ENCODE peak calls at places on chromosomes 4 and X, in four cellular contexts. U is K562, K is PC-3, G is endodermal cell. L is an unnamed sample.

GRCh38 chrX:18899796-18900380 is 84.0 kb downstream of the PHKA2 start:
- DNase-seq in U (no peak), K (no peak), G (peak), L (no peak)

GRCh38 chrX:130594453-130594916 is 192.7 kb downstream of the RBMX2 start:
- DNase-seq in U (peak), K (no peak), G (no peak), L (no peak)

GRCh38 chrX:12993823-12994222 is 18.9 kb downstream of the TMSB4X start:
- DNase-seq in U (no peak), K (no peak), G (no peak), L (no peak)

GRCh38 chrX:143437439-143437838 is 79.8 kb downstream of the SPANXN3 start:
- DNase-seq in U (peak), K (peak), G (no peak), L (no peak)

GRCh38 chrX:134885336-134886016 is 105.3 kb upstream of the SMIM10 start:
- DNase-seq in U (no peak), K (peak), G (no peak), L (no peak)

GRCh38 chr4:8080754-8081065 is 77.9 kb downstream of the ABLIM2 start:
- DNase-seq in U (no peak), K (no peak), G (peak), L (no peak)

GRCh38 chrX:116204947-116205346 is 34.4 kb downstream of the AGTR2 start:
- DNase-seq in U (peak), K (peak), G (no peak), L (no peak)

GRCh38 chr4:87975466-87975865 is at the start of gene SPP1:
- DNase-seq in U (no peak), K (no peak), G (peak), L (peak)

GRCh38 chr4:40214038-40214437 is 17.2 kb downstream of the RHOH start:
- DNase-seq in U (no peak), K (no peak), G (no peak), L (no peak)

GRCh38 chrX:13064599-13065143 is 20.3 kb upstream of the FAM9C start:
- DNase-seq in U (no peak), K (no peak), G (no peak), L (no peak)

GRCh38 chrX:153411988-153412574 is 809 bp downstream of the ZFP92 start:
- DNase-seq in U (no peak), K (no peak), G (no peak), L (no peak)

GRCh38 chrX:131057706-131058105 is 440 bp upstream of the ARHGAP36 start:
- DNase-seq in U (no peak), K (no peak), G (peak), L (no peak)

GRCh38 chr4:93710101-93710846 is 118.3 kb upstream of the ATOH1 start:
- DNase-seq in U (no peak), K (peak), G (peak), L (no peak)
- TF ChIP-seq CTCF in U (no peak), K (peak), G (peak), L (peak)

GRCh38 chr4:128465523-128465922 is 177.9 kb upstream of the PGRMC2 start:
- DNase-seq in U (no peak), K (no peak), G (no peak), L (no peak)

GRCh38 chr4:128463006-128463405 is 175.4 kb upstream of the PGRMC2 start:
- DNase-seq in U (no peak), K (no peak), G (no peak), L (no peak)

GRCh38 chr4:128471576-128471975 is 184.0 kb upstream of the PGRMC2 start:
- DNase-seq in U (peak), K (peak), G (no peak), L (no peak)

GRCh38 chr4:128470492-128471053 is 183.0 kb upstream of the PGRMC2 start:
- DNase-seq in U (no peak), K (no peak), G (no peak), L (no peak)

DNA sequence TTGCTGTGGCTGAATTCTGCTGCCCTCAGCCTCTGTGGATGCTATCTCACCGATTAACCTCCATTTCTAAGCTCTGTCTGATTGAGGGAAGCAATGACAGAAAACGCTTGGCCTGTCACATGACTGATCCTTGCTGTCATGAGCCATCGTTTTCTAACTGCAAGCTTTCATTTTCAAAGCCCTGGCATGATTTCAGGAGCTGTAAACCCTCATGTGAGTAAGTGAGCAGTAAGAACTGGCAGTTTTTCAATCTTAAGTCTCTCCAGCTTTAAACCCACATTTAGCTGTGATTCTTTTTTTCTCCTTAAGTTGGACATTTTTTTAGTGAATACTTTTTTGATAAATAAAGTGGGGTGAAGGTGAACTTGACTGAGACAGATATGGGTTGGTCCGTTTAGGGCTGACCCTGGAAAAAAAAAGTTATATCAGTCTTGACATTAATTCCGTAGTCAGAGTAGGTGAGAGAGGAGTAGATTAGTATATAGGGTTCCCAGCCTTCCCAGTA is 180.9 kb upstream of the PGRMC2 start:
- DNase-seq in U (no peak), K (peak), G (no peak), L (no peak)
- H3K9ac ChIP-seq in U (no peak), K (no peak), G (no peak), L (no peak)

GRCh38 chrX:155967653-155968052 is 29.8 kb upstream of the IL9R start:
- DNase-seq in U (no peak), K (no peak), G (no peak), L (no peak)

GRCh38 chrX:155962906-155963305 is 34.6 kb upstream of the IL9R start:
- DNase-seq in U (no peak), K (no peak), G (no peak), L (no peak)

GRCh38 chrX:155968106-155968714 is 29.3 kb upstream of the IL9R start:
- DNase-seq in U (no peak), K (no peak), G (no peak), L (no peak)

DNA sequence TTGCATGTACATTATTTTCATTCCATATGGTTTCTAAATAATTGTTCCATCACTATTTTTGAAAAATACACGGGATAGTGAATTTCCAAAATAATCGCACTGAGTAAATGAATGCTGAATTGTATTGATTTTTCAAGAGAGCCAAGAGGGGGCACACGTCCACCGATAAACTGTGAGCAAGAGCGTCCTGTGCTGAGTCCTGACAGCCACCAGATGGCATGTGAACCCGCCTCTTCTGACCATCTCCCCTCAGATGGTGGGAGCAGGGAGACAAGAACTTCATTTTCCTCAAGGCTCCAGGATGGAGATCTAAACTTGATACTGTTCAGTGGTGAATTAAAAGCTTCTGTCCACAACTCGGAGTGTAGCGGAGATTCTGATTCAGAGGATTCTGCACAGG is 30.6 kb upstream of the IL9R start:
- DNase-seq in U (peak), K (peak), G (peak), L (no peak)
- TF ChIP-seq CTCF in U (peak), K (peak), G (peak), L (peak)

GRCh38 chr4:13918110-13918509 is 290.6 kb upstream of the BOD1L1 start:
- DNase-seq in U (no peak), K (peak), G (no peak), L (no peak)

GRCh38 chr4:13920901-13921300 is 293.4 kb upstream of the BOD1L1 start:
- DNase-seq in U (no peak), K (peak), G (peak), L (peak)

GRCh38 chr4:13917010-13917409 is 289.5 kb upstream of the BOD1L1 start:
- DNase-seq in U (no peak), K (no peak), G (no peak), L (no peak)

GRCh38 chr4:13920111-13920875 is 292.8 kb upstream of the BOD1L1 start:
- DNase-seq in U (no peak), K (peak), G (no peak), L (no peak)

DNA sequence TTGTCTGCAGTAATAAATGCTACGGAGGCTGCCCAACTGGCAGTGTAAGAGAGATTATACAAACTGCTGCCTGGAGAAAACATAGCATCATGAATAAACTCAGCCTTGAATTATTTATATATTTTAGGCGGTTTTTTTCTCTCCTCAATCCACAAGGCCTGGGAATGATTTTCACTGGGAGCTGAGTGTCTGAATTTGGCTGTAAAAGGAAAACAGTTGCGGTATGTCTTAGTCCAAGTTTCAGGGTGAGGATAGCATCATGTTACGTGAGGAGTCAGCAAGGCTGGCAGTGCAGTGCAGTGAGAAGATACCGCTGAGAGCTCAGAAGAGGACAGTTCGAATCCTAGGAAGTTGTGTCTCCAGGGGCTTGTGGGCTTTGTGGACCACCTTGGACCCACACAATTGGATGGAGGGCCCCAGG is 291.5 kb upstream of the BOD1L1 start:
- DNase-seq in U (no peak), K (no peak), G (no peak), L (no peak)
- H3K9ac ChIP-seq in U (no peak), K (no peak), G (no peak), L (no peak)

GRCh38 chr4:179595671-179596410 is 2153.6 kb upstream of the AGA start:
- DNase-seq in U (no peak), K (peak), G (no peak), L (no peak)
- TF ChIP-seq CTCF in U (no peak), K (no peak), G (no peak), L (no peak)